ENCODE peak calls at places on chromosomes 1 and 21, in six cellular contexts. One of them, this sample, is unnamed.

GRCh38 chr1:162366149-162366548 is 10.5 kb downstream of the SPATA46 start:
- DNase-seq in NCI-H2081: no peak
- DNase-seq in astrocyte of the hippocampus: no peak
- DNase-seq in ovary: no peak
- DNase-seq in effector CD8-positive, alpha-beta T cell: no peak
- DNase-seq in stimulated activated CD8-positive, alpha-beta memory T cell treated with anti-CD3 and anti-CD28 coated beads, Interleukin-4, amount 100 ng/mL, for 24 hours: no peak
- DNase-seq in this sample: no peak

GRCh38 chr1:89254658-89255287 is 17.9 kb downstream of the GBP5 start:
- DNase-seq in NCI-H2081: peak
- DNase-seq in astrocyte of the hippocampus: peak
- DNase-seq in ovary: no peak
- DNase-seq in effector CD8-positive, alpha-beta T cell: no peak
- DNase-seq in stimulated activated CD8-positive, alpha-beta memory T cell treated with anti-CD3 and anti-CD28 coated beads, Interleukin-4, amount 100 ng/mL, for 24 hours: no peak
- DNase-seq in this sample: no peak

GRCh38 chr1:77007675-77008074 is 140.4 kb downstream of the ST6GALNAC5 start:
- DNase-seq in NCI-H2081: no peak
- DNase-seq in astrocyte of the hippocampus: no peak
- DNase-seq in ovary: no peak
- DNase-seq in effector CD8-positive, alpha-beta T cell: no peak
- DNase-seq in stimulated activated CD8-positive, alpha-beta memory T cell treated with anti-CD3 and anti-CD28 coated beads, Interleukin-4, amount 100 ng/mL, for 24 hours: no peak
- DNase-seq in this sample: no peak

GRCh38 chr1:116806245-116806644 is 52.0 kb downstream of the CD2 start:
- DNase-seq in NCI-H2081: no peak
- DNase-seq in astrocyte of the hippocampus: peak
- DNase-seq in ovary: no peak
- DNase-seq in effector CD8-positive, alpha-beta T cell: no peak
- DNase-seq in stimulated activated CD8-positive, alpha-beta memory T cell treated with anti-CD3 and anti-CD28 coated beads, Interleukin-4, amount 100 ng/mL, for 24 hours: peak
- DNase-seq in this sample: no peak

GRCh38 chr1:27713139-27713725 is 12.5 kb upstream of the FAM76A start:
- DNase-seq in NCI-H2081: no peak
- DNase-seq in astrocyte of the hippocampus: no peak
- DNase-seq in ovary: no peak
- DNase-seq in effector CD8-positive, alpha-beta T cell: no peak
- DNase-seq in stimulated activated CD8-positive, alpha-beta memory T cell treated with anti-CD3 and anti-CD28 coated beads, Interleukin-4, amount 100 ng/mL, for 24 hours: no peak
- DNase-seq in this sample: no peak

GRCh38 chr21:43805275-43805800 is 16.0 kb downstream of the RRP1 start:
- DNase-seq in NCI-H2081: no peak
- DNase-seq in astrocyte of the hippocampus: no peak
- DNase-seq in ovary: no peak
- DNase-seq in effector CD8-positive, alpha-beta T cell: no peak
- DNase-seq in stimulated activated CD8-positive, alpha-beta memory T cell treated with anti-CD3 and anti-CD28 coated beads, Interleukin-4, amount 100 ng/mL, for 24 hours: no peak
- DNase-seq in this sample: no peak

GRCh38 chr1:205351984-205352713 is 4.6 kb downstream of the KLHDC8A start:
- DNase-seq in NCI-H2081: peak
- DNase-seq in astrocyte of the hippocampus: no peak
- DNase-seq in ovary: peak
- DNase-seq in effector CD8-positive, alpha-beta T cell: no peak
- DNase-seq in stimulated activated CD8-positive, alpha-beta memory T cell treated with anti-CD3 and anti-CD28 coated beads, Interleukin-4, amount 100 ng/mL, for 24 hours: no peak
- DNase-seq in this sample: no peak

GRCh38 chr1:27632387-27633297 is 2.3 kb downstream of the FGR start:
- DNase-seq in NCI-H2081: no peak
- DNase-seq in astrocyte of the hippocampus: no peak
- DNase-seq in ovary: no peak
- DNase-seq in effector CD8-positive, alpha-beta T cell: no peak
- DNase-seq in stimulated activated CD8-positive, alpha-beta memory T cell treated with anti-CD3 and anti-CD28 coated beads, Interleukin-4, amount 100 ng/mL, for 24 hours: peak
- DNase-seq in this sample: no peak

GRCh38 chr1:21857142-21857839 is 45.2 kb downstream of the LDLRAD2 start:
- DNase-seq in NCI-H2081: no peak
- DNase-seq in astrocyte of the hippocampus: peak
- DNase-seq in ovary: no peak
- DNase-seq in effector CD8-positive, alpha-beta T cell: no peak
- DNase-seq in stimulated activated CD8-positive, alpha-beta memory T cell treated with anti-CD3 and anti-CD28 coated beads, Interleukin-4, amount 100 ng/mL, for 24 hours: no peak
- DNase-seq in this sample: no peak

GRCh38 chr1:111475706-111476105 is 1.9 kb downstream of the C1orf162 start:
- DNase-seq in NCI-H2081: no peak
- DNase-seq in astrocyte of the hippocampus: no peak
- DNase-seq in ovary: no peak
- DNase-seq in effector CD8-positive, alpha-beta T cell: no peak
- DNase-seq in stimulated activated CD8-positive, alpha-beta memory T cell treated with anti-CD3 and anti-CD28 coated beads, Interleukin-4, amount 100 ng/mL, for 24 hours: no peak
- DNase-seq in this sample: no peak

GRCh38 chr1:103107696-103108524 is at the start of gene COL11A1:
- DNase-seq in NCI-H2081: no peak
- DNase-seq in astrocyte of the hippocampus: peak
- DNase-seq in ovary: no peak
- DNase-seq in effector CD8-positive, alpha-beta T cell: no peak
- DNase-seq in stimulated activated CD8-positive, alpha-beta memory T cell treated with anti-CD3 and anti-CD28 coated beads, Interleukin-4, amount 100 ng/mL, for 24 hours: no peak
- DNase-seq in this sample: no peak

GRCh38 chr1:36328088-36328480 is 4.6 kb upstream of the EVA1B start:
- DNase-seq in NCI-H2081: no peak
- DNase-seq in astrocyte of the hippocampus: no peak
- DNase-seq in ovary: no peak
- DNase-seq in effector CD8-positive, alpha-beta T cell: no peak
- DNase-seq in stimulated activated CD8-positive, alpha-beta memory T cell treated with anti-CD3 and anti-CD28 coated beads, Interleukin-4, amount 100 ng/mL, for 24 hours: no peak
- DNase-seq in this sample: no peak

GRCh38 chr1:186974774-186975181 is 146.0 kb downstream of the PLA2G4A start:
- DNase-seq in NCI-H2081: no peak
- DNase-seq in astrocyte of the hippocampus: peak
- DNase-seq in ovary: no peak
- DNase-seq in effector CD8-positive, alpha-beta T cell: no peak
- DNase-seq in stimulated activated CD8-positive, alpha-beta memory T cell treated with anti-CD3 and anti-CD28 coated beads, Interleukin-4, amount 100 ng/mL, for 24 hours: no peak
- DNase-seq in this sample: no peak

GRCh38 chr1:167185062-167185461 is 35.6 kb upstream of the POU2F1 start:
- DNase-seq in NCI-H2081: no peak
- DNase-seq in astrocyte of the hippocampus: no peak
- DNase-seq in ovary: no peak
- DNase-seq in effector CD8-positive, alpha-beta T cell: no peak
- DNase-seq in stimulated activated CD8-positive, alpha-beta memory T cell treated with anti-CD3 and anti-CD28 coated beads, Interleukin-4, amount 100 ng/mL, for 24 hours: no peak
- DNase-seq in this sample: no peak

GRCh38 chr1:156246241-156246761 is 1.6 kb downstream of the PAQR6 start:
- DNase-seq in NCI-H2081: no peak
- DNase-seq in astrocyte of the hippocampus: no peak
- DNase-seq in ovary: no peak
- DNase-seq in effector CD8-positive, alpha-beta T cell: no peak
- DNase-seq in stimulated activated CD8-positive, alpha-beta memory T cell treated with anti-CD3 and anti-CD28 coated beads, Interleukin-4, amount 100 ng/mL, for 24 hours: no peak
- DNase-seq in this sample: no peak

GRCh38 chr1:22412932-22413727 is 38.5 kb upstream of the ZBTB40 start:
- DNase-seq in NCI-H2081: no peak
- DNase-seq in astrocyte of the hippocampus: no peak
- DNase-seq in ovary: no peak
- DNase-seq in effector CD8-positive, alpha-beta T cell: no peak
- DNase-seq in stimulated activated CD8-positive, alpha-beta memory T cell treated with anti-CD3 and anti-CD28 coated beads, Interleukin-4, amount 100 ng/mL, for 24 hours: no peak
- DNase-seq in this sample: no peak

GRCh38 chr1:157380523-157380922 is 171.8 kb downstream of the FCRL5 start:
- DNase-seq in NCI-H2081: no peak
- DNase-seq in astrocyte of the hippocampus: no peak
- DNase-seq in ovary: no peak
- DNase-seq in effector CD8-positive, alpha-beta T cell: no peak
- DNase-seq in stimulated activated CD8-positive, alpha-beta memory T cell treated with anti-CD3 and anti-CD28 coated beads, Interleukin-4, amount 100 ng/mL, for 24 hours: no peak
- DNase-seq in this sample: no peak

GRCh38 chr1:162069334-162070093 is at the start of gene NOS1AP:
- DNase-seq in NCI-H2081: peak
- DNase-seq in astrocyte of the hippocampus: peak
- DNase-seq in ovary: peak
- DNase-seq in effector CD8-positive, alpha-beta T cell: peak
- DNase-seq in stimulated activated CD8-positive, alpha-beta memory T cell treated with anti-CD3 and anti-CD28 coated beads, Interleukin-4, amount 100 ng/mL, for 24 hours: peak
- DNase-seq in this sample: peak

GRCh38 chr1:34165422-34165921 is 442 bp upstream of the CSMD2 start:
- DNase-seq in NCI-H2081: no peak
- DNase-seq in astrocyte of the hippocampus: peak
- DNase-seq in ovary: no peak
- DNase-seq in effector CD8-positive, alpha-beta T cell: no peak
- DNase-seq in stimulated activated CD8-positive, alpha-beta memory T cell treated with anti-CD3 and anti-CD28 coated beads, Interleukin-4, amount 100 ng/mL, for 24 hours: no peak
- DNase-seq in this sample: no peak

GRCh38 chr1:46342084-46342656 is 1.6 kb downstream of the NSUN4 start:
- DNase-seq in NCI-H2081: no peak
- DNase-seq in astrocyte of the hippocampus: peak
- DNase-seq in ovary: no peak
- DNase-seq in effector CD8-positive, alpha-beta T cell: no peak
- DNase-seq in stimulated activated CD8-positive, alpha-beta memory T cell treated with anti-CD3 and anti-CD28 coated beads, Interleukin-4, amount 100 ng/mL, for 24 hours: no peak
- DNase-seq in this sample: no peak

GRCh38 chr1:96313216-96313615 is 408.4 kb upstream of the PTBP2 start:
- DNase-seq in NCI-H2081: no peak
- DNase-seq in astrocyte of the hippocampus: peak
- DNase-seq in ovary: no peak
- DNase-seq in effector CD8-positive, alpha-beta T cell: no peak
- DNase-seq in stimulated activated CD8-positive, alpha-beta memory T cell treated with anti-CD3 and anti-CD28 coated beads, Interleukin-4, amount 100 ng/mL, for 24 hours: no peak
- DNase-seq in this sample: no peak

GRCh38 chr1:113895084-113895483 is 7.7 kb upstream of the BCL2L15 start:
- DNase-seq in NCI-H2081: no peak
- DNase-seq in astrocyte of the hippocampus: no peak
- DNase-seq in ovary: no peak
- DNase-seq in effector CD8-positive, alpha-beta T cell: no peak
- DNase-seq in stimulated activated CD8-positive, alpha-beta memory T cell treated with anti-CD3 and anti-CD28 coated beads, Interleukin-4, amount 100 ng/mL, for 24 hours: no peak
- DNase-seq in this sample: no peak

GRCh38 chr1:30508651-30509050 is 214.7 kb downstream of the MATN1 start:
- DNase-seq in NCI-H2081: no peak
- DNase-seq in astrocyte of the hippocampus: no peak
- DNase-seq in ovary: no peak
- DNase-seq in effector CD8-positive, alpha-beta T cell: no peak
- DNase-seq in stimulated activated CD8-positive, alpha-beta memory T cell treated with anti-CD3 and anti-CD28 coated beads, Interleukin-4, amount 100 ng/mL, for 24 hours: no peak
- DNase-seq in this sample: no peak

GRCh38 chr1:36367067-36367466 is 18.7 kb downstream of the STK40 start:
- DNase-seq in NCI-H2081: no peak
- DNase-seq in astrocyte of the hippocampus: no peak
- DNase-seq in ovary: no peak
- DNase-seq in effector CD8-positive, alpha-beta T cell: no peak
- DNase-seq in stimulated activated CD8-positive, alpha-beta memory T cell treated with anti-CD3 and anti-CD28 coated beads, Interleukin-4, amount 100 ng/mL, for 24 hours: no peak
- DNase-seq in this sample: no peak

GRCh38 chr1:76281306-76281705 is 206.8 kb downstream of the ST6GALNAC3 start:
- DNase-seq in NCI-H2081: no peak
- DNase-seq in astrocyte of the hippocampus: no peak
- DNase-seq in ovary: no peak
- DNase-seq in effector CD8-positive, alpha-beta T cell: no peak
- DNase-seq in stimulated activated CD8-positive, alpha-beta memory T cell treated with anti-CD3 and anti-CD28 coated beads, Interleukin-4, amount 100 ng/mL, for 24 hours: no peak
- DNase-seq in this sample: no peak

GRCh38 chr1:61141288-61142044 is 59.1 kb downstream of the NFIA start:
- DNase-seq in NCI-H2081: peak
- DNase-seq in astrocyte of the hippocampus: peak
- DNase-seq in ovary: no peak
- DNase-seq in effector CD8-positive, alpha-beta T cell: no peak
- DNase-seq in stimulated activated CD8-positive, alpha-beta memory T cell treated with anti-CD3 and anti-CD28 coated beads, Interleukin-4, amount 100 ng/mL, for 24 hours: no peak
- DNase-seq in this sample: no peak

GRCh38 chr21:42848932-42849758 is 30.2 kb downstream of the WDR4 start:
- DNase-seq in NCI-H2081: no peak
- DNase-seq in astrocyte of the hippocampus: no peak
- DNase-seq in ovary: no peak
- DNase-seq in effector CD8-positive, alpha-beta T cell: no peak
- DNase-seq in stimulated activated CD8-positive, alpha-beta memory T cell treated with anti-CD3 and anti-CD28 coated beads, Interleukin-4, amount 100 ng/mL, for 24 hours: no peak
- DNase-seq in this sample: no peak

GRCh38 chr1:24189528-24189927 is 2.4 kb upstream of the IFNLR1 start:
- DNase-seq in NCI-H2081: no peak
- DNase-seq in astrocyte of the hippocampus: no peak
- DNase-seq in ovary: no peak
- DNase-seq in effector CD8-positive, alpha-beta T cell: no peak
- DNase-seq in stimulated activated CD8-positive, alpha-beta memory T cell treated with anti-CD3 and anti-CD28 coated beads, Interleukin-4, amount 100 ng/mL, for 24 hours: no peak
- DNase-seq in this sample: no peak

GRCh38 chr1:145778146-145778540 is 45.8 kb downstream of the RNF115 start:
- DNase-seq in NCI-H2081: no peak
- DNase-seq in astrocyte of the hippocampus: no peak
- DNase-seq in ovary: no peak
- DNase-seq in effector CD8-positive, alpha-beta T cell: no peak
- DNase-seq in stimulated activated CD8-positive, alpha-beta memory T cell treated with anti-CD3 and anti-CD28 coated beads, Interleukin-4, amount 100 ng/mL, for 24 hours: no peak
- DNase-seq in this sample: no peak